ENCODE peak calls at places on chromosomes 4 and X, in ten cellular contexts. H, X, Y, R, S, G, N, U, K and V are unnamed samples.

GRCh38 chrX:105173071-105173470 is 47.4 kb downstream of the TEX13A start:
- DNase-seq in H (no peak), X (no peak), Y (no peak), R (no peak), S (no peak), G (no peak), N (no peak), U (no peak), K (no peak), V (no peak)

GRCh38 chrX:134738986-134739744 is 80.9 kb upstream of the PLAC1 start:
- DNase-seq in H (no peak), X (no peak), Y (no peak), R (no peak), S (no peak), G (no peak), N (no peak), U (no peak), K (no peak), V (no peak)

GRCh38 chr4:8029689-8030088 is 90.0 kb upstream of the AFAP1 start:
- DNase-seq in H (no peak), X (no peak), Y (no peak), R (no peak), S (no peak), G (no peak), N (no peak), U (no peak), K (no peak), V (no peak)

GRCh38 chr4:134645778-134646177 is 444.2 kb upstream of the PABPC4L start:
- DNase-seq in H (no peak), X (no peak), Y (no peak), R (no peak), S (no peak), G (no peak), N (no peak), U (no peak), K (no peak), V (no peak)

GRCh38 chrX:136541294-136541693 is 9.3 kb downstream of the VGLL1 start:
- DNase-seq in H (no peak), X (no peak), Y (no peak), R (no peak), S (no peak), G (no peak), N (no peak), U (no peak), K (no peak), V (no peak)

GRCh38 chr4:185508162-185508561 is 27.1 kb downstream of the PDLIM3 start:
- DNase-seq in H (no peak), X (no peak), Y (no peak), R (no peak), S (no peak), G (no peak), N (no peak), U (no peak), K (no peak), V (no peak)

GRCh38 chr4:182179105-182179504 is 64.1 kb upstream of the TENM3 start:
- DNase-seq in H (no peak), X (no peak), Y (no peak), R (no peak), S (no peak), G (no peak), N (no peak), U (no peak), K (no peak), V (no peak)

GRCh38 chr4:22434895-22435294 is 81.0 kb downstream of the ADGRA3 start:
- DNase-seq in H (peak; percentile 29), X (no peak), Y (no peak), R (peak; percentile 30), S (peak; percentile 71), G (peak; percentile 54), N (no peak), U (peak; percentile 72), K (no peak), V (no peak)

GRCh38 chrX:124232523-124233201 is 99.8 kb upstream of the TEX13D start:
- DNase-seq in H (no peak), X (no peak), Y (no peak), R (no peak), S (no peak), G (no peak), N (peak; percentile 32), U (no peak), K (no peak), V (no peak)

DNA sequence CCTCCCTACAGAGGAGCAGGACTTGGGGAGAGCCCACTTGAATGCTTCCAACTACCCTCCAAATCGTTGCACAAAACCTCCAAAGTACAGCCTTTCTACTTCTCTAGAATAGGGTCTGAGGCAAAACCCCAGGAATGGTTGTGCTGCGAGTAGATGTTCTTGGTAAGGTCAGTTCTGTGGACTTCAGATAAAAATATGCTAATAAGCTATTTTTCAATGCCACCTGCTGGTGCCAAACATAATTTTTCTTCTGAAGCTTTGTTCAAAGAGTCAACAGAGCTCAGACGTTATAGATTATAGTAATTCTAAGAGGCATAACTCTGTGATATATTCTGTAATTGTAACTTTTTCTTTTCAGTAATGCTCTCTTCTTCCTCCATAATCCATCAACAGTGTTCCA is 425.7 kb downstream of the GPAT3 start:
- DNase-seq in H (no peak), X (no peak), Y (no peak), R (no peak), S (no peak), G (no peak), N (no peak), U (no peak), K (no peak), V (no peak)
- TF ChIP-seq CTCF in H (no peak), X (no peak), Y (peak; percentile 17), R (no peak), S (no peak), G (no peak), N (no peak), U (no peak), K (no peak), V (no peak)

DNA sequence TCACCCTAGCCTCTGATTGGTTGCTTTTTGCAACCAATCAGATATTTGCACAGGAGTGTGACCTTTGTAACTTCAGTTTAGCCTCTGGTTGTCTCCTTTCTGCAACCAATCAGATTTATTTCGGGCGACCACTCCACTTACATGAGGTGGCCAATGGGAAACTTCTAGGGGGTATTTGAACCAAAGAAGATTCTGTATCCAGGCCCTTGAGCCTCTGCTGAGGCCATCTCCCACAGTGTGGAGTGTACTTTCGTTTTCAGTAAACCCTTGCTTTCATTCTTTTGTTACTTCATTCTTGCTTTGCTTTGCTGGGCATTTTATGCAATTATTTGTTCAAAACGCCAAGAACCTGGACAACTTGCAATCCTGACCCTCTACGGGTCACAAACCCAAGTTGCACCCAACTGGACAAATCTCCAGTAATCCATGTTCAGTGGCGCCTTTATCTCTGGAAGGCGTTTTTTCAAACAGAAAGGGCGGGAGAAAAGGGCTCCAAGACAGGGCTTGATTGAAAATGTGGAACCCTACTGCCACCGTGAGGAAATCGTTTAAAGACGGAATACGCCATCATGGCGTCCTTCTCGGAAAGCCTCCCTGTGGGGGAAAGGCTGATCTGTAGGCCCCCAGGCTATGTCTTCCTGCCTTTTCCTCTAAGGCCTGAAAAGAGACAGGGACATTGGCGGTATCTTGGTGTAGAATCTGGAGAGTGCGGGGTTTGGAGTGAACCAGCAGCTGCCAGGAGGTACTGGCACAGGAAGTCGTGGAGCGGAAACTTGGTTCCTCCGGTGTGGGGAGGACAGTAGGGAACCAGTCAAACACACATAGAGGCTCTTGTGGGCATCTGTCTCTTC is 184.6 kb downstream of the OR13H1 start:
- DNase-seq in H (no peak), X (no peak), Y (no peak), R (peak; percentile 85), S (no peak), G (no peak), N (no peak), U (no peak), K (no peak), V (no peak)
- TF ChIP-seq CTCF in H (no peak), X (no peak), Y (no peak), R (no peak), S (no peak), G (no peak), N (no peak), U (no peak), K (no peak), V (no peak)

GRCh38 chr4:109134921-109135320 is 167.5 kb downstream of the COL25A1 start:
- DNase-seq in H (no peak), X (no peak), Y (no peak), R (no peak), S (no peak), G (no peak), N (no peak), U (no peak), K (no peak), V (no peak)

GRCh38 chr4:109128589-109128988 is 173.9 kb downstream of the COL25A1 start:
- DNase-seq in H (no peak), X (no peak), Y (no peak), R (no peak), S (no peak), G (no peak), N (no peak), U (no peak), K (no peak), V (no peak)

GRCh38 chr4:109131559-109131958 is 170.9 kb downstream of the COL25A1 start:
- DNase-seq in H (no peak), X (no peak), Y (no peak), R (no peak), S (no peak), G (no peak), N (no peak), U (no peak), K (no peak), V (no peak)

DNA sequence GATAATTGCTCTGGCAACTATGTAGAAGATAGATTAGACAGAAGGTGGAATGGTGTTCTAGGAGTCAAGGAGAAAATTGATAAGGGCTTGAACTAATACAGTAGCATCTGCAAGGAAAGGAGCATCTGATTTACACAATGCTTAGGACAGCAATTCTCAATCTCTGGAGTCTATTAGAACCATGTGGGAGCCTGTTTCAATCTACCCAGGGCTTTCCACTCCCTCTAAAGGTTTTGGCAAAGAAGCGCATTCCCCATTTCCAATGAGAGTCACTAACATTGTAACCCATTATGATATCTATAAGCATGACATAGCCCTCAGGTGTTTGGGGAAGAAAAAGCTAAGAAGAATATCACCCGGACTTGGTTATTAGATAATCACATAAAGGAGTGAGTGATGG is 168.2 kb downstream of the COL25A1 start:
- DNase-seq in H (no peak), X (no peak), Y (no peak), R (no peak), S (no peak), G (no peak), N (no peak), U (no peak), K (no peak), V (no peak)
- TF ChIP-seq CTCF in H (no peak), X (no peak), Y (no peak), R (no peak), S (no peak), G (no peak), N (no peak), U (no peak), K (no peak), V (no peak)

DNA sequence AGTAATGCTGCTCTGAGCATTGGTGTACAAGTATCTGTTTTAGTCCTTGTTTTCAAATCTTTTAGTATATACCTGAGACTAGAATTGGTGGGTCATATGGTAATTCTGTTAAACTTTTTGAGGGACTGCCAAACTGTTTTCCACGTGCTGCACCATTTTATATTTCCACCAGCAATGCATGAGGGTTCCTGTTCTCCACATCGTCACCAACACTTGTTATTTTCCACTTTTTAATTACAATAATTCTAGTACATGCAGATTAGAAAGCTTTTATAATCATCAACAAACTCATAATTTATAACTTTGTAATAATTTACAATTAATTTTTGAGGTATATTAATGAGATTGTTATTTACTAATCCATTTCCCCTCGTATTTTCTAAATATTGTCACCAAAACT is 79.4 kb downstream of the CEP135 start:
- DNase-seq in H (no peak), X (no peak), Y (no peak), R (no peak), S (no peak), G (no peak), N (no peak), U (no peak), K (no peak), V (no peak)
- TF ChIP-seq CTCF in H (no peak), X (no peak), Y (no peak), R (no peak), S (no peak), G (no peak), N (no peak), U (no peak), K (no peak), V (no peak)